ENCODE peak calls at places on chromosomes 5 and 9, in nine cellular contexts. H is hepatocyte, M is MM.1S, I is OCI-LY7, Z is HCT116, A is neural progenitor cell, F is PC-3, B is GM23338, Y is SK-N-SH. L is an unnamed sample.

GRCh38 chr9:130034570-130034969 is 8.4 kb downstream of the FNBP1 start:
- DNase-seq in H (no peak), M (no peak), I (no peak), Z (no peak), A (no peak), F (peak), B (no peak), Y (no peak), L (peak)

GRCh38 chr9:109101810-109102209 is 17.9 kb downstream of the TMEM245 start:
- DNase-seq in H (no peak), M (peak), I (peak), Z (peak), A (no peak), F (peak), B (no peak), Y (no peak), L (peak)

GRCh38 chr5:142669479-142669878 is 16.4 kb downstream of the FGF1 start:
- DNase-seq in H (no peak), M (no peak), I (no peak), Z (no peak), A (no peak), F (no peak), B (no peak), Y (no peak), L (peak)

GRCh38 chr9:83024501-83025125 is 38.3 kb downstream of the RASEF start:
- DNase-seq in H (no peak), M (no peak), I (no peak), Z (no peak), A (no peak), F (no peak), B (no peak), Y (no peak), L (no peak)

GRCh38 chr5:137142371-137143243 is 356.5 kb downstream of the SPOCK1 start:
- DNase-seq in H (peak), M (no peak), I (no peak), Z (no peak), A (peak), F (peak), B (no peak), Y (no peak), L (peak)

GRCh38 chr9:124254261-124254682 is 3.5 kb upstream of the NEK6 start:
- DNase-seq in H (no peak), M (peak), I (peak), Z (no peak), A (no peak), F (no peak), B (no peak), Y (no peak), L (no peak)

GRCh38 chr9:109254317-109254716 is 66.5 kb downstream of the EPB41L4B start:
- DNase-seq in H (no peak), M (no peak), I (no peak), Z (no peak), A (no peak), F (peak), B (no peak), Y (no peak), L (peak)

GRCh38 chr5:84113246-84114118 is 271.2 kb downstream of the EDIL3 start:
- DNase-seq in H (no peak), M (no peak), I (no peak), Z (peak), A (peak), F (no peak), B (peak), Y (no peak), L (peak)

GRCh38 chr5:103402861-103403260 is 144.3 kb downstream of the MACIR start:
- DNase-seq in H (no peak), M (no peak), I (no peak), Z (no peak), A (no peak), F (peak), B (no peak), Y (no peak), L (no peak)

GRCh38 chr5:138542120-138542955 is 698 bp downstream of the ETF1 start:
- DNase-seq in H (peak), M (no peak), I (peak), Z (no peak), A (peak), F (no peak), B (no peak), Y (peak), L (peak)

GRCh38 chr9:94743035-94743954 is 16.8 kb downstream of the AOPEP start:
- DNase-seq in H (no peak), M (no peak), I (no peak), Z (no peak), A (no peak), F (no peak), B (no peak), Y (no peak), L (no peak)

GRCh38 chr5:142219146-142219545 is 105.7 kb downstream of the SPRY4 start:
- DNase-seq in H (no peak), M (no peak), I (no peak), Z (no peak), A (no peak), F (peak), B (no peak), Y (no peak), L (no peak)

GRCh38 chr9:137049544-137050449 is 3.8 kb upstream of the NPDC1 start:
- DNase-seq in H (peak), M (peak), I (peak), Z (no peak), A (peak), F (peak), B (peak), Y (peak), L (peak)

GRCh38 chr5:10538789-10539684 is 24.8 kb upstream of the ANKRD33B start:
- DNase-seq in H (no peak), M (no peak), I (no peak), Z (no peak), A (no peak), F (no peak), B (no peak), Y (no peak), L (no peak)

GRCh38 chr9:128733256-128733655 is 9.3 kb upstream of the ZDHHC12 start:
- DNase-seq in H (peak), M (no peak), I (peak), Z (peak), A (peak), F (peak), B (peak), Y (peak), L (peak)

GRCh38 chr9:135976944-135977343 is 15.8 kb upstream of the UBAC1 start:
- DNase-seq in H (no peak), M (no peak), I (no peak), Z (no peak), A (peak), F (no peak), B (no peak), Y (no peak), L (no peak)

GRCh38 chr9:106534800-106535199 is 328.2 kb upstream of the ZNF462 start:
- DNase-seq in H (no peak), M (no peak), I (no peak), Z (no peak), A (no peak), F (no peak), B (no peak), Y (no peak), L (no peak)

GRCh38 chr9:107994638-107995037 is 505.1 kb upstream of the KLF4 start:
- DNase-seq in H (no peak), M (no peak), I (no peak), Z (no peak), A (no peak), F (no peak), B (no peak), Y (no peak), L (no peak)

GRCh38 chr9:16032799-16033198 is 480.0 kb downstream of the CCDC171 start:
- DNase-seq in H (no peak), M (no peak), I (no peak), Z (peak), A (peak), F (peak), B (peak), Y (no peak), L (peak)

GRCh38 chr5:117665121-117665520 is 1090.5 kb upstream of the SEMA6A start:
- DNase-seq in H (no peak), M (no peak), I (no peak), Z (no peak), A (no peak), F (no peak), B (no peak), Y (no peak), L (no peak)

GRCh38 chr9:20557286-20557685 is 65.0 kb downstream of the MLLT3 start:
- DNase-seq in H (no peak), M (no peak), I (no peak), Z (no peak), A (no peak), F (no peak), B (no peak), Y (no peak), L (no peak)

GRCh38 chr9:92100237-92100911 is 14.8 kb downstream of the SPTLC1 start:
- DNase-seq in H (peak), M (no peak), I (no peak), Z (peak), A (no peak), F (peak), B (no peak), Y (no peak), L (peak)

GRCh38 chr5:25701936-25702335 is 1057.2 kb upstream of the CDH10 start:
- DNase-seq in H (no peak), M (no peak), I (no peak), Z (no peak), A (no peak), F (no peak), B (no peak), Y (no peak), L (no peak)

GRCh38 chr5:172725273-172725672 is 45.7 kb downstream of the DUSP1 start:
- DNase-seq in H (no peak), M (no peak), I (no peak), Z (no peak), A (no peak), F (no peak), B (no peak), Y (no peak), L (no peak)

GRCh38 chr5:113293613-113294340 is 141.0 kb downstream of the TSSK1B start:
- DNase-seq in H (peak), M (peak), I (no peak), Z (no peak), A (peak), F (peak), B (peak), Y (peak), L (peak)

GRCh38 chr5:177605078-177605477 is 5.1 kb downstream of the B4GALT7 start:
- DNase-seq in H (no peak), M (no peak), I (no peak), Z (no peak), A (no peak), F (no peak), B (no peak), Y (no peak), L (no peak)

GRCh38 chr9:12681620-12682019 is 11.6 kb upstream of the TYRP1 start:
- DNase-seq in H (no peak), M (no peak), I (no peak), Z (no peak), A (no peak), F (peak), B (no peak), Y (no peak), L (peak)

GRCh38 chr5:10655041-10655685 is 91.3 kb downstream of the ANKRD33B start:
- DNase-seq in H (no peak), M (no peak), I (no peak), Z (no peak), A (no peak), F (no peak), B (no peak), Y (peak), L (no peak)

GRCh38 chr9:70747335-70747734 is 332.9 kb upstream of the KLF9 start:
- DNase-seq in H (peak), M (no peak), I (no peak), Z (no peak), A (no peak), F (no peak), B (no peak), Y (no peak), L (no peak)

GRCh38 chr5:73981696-73982095 is 355.7 kb downstream of the ARHGEF28 start:
- DNase-seq in H (no peak), M (no peak), I (no peak), Z (no peak), A (no peak), F (no peak), B (no peak), Y (no peak), L (no peak)

GRCh38 chr5:77231470-77232138 is 21.1 kb downstream of the PDE8B start:
- DNase-seq in H (no peak), M (no peak), I (no peak), Z (no peak), A (no peak), F (no peak), B (peak), Y (no peak), L (no peak)

GRCh38 chr9:131837316-131837715 is 97.4 kb upstream of the RAPGEF1 start:
- DNase-seq in H (peak), M (no peak), I (no peak), Z (no peak), A (peak), F (peak), B (peak), Y (peak), L (peak)

GRCh38 chr9:110997847-110998246 is 40.4 kb downstream of the LPAR1 start:
- DNase-seq in H (no peak), M (no peak), I (no peak), Z (no peak), A (no peak), F (peak), B (no peak), Y (no peak), L (peak)

GRCh38 chr9:96006961-96007360 is 131.5 kb downstream of the ERCC6L2 start:
- DNase-seq in H (no peak), M (no peak), I (no peak), Z (no peak), A (no peak), F (no peak), B (no peak), Y (no peak), L (peak)

GRCh38 chr5:110478899-110479298 is 247.6 kb downstream of the TMEM232 start:
- DNase-seq in H (no peak), M (peak), I (no peak), Z (no peak), A (no peak), F (peak), B (no peak), Y (no peak), L (peak)

DNA sequence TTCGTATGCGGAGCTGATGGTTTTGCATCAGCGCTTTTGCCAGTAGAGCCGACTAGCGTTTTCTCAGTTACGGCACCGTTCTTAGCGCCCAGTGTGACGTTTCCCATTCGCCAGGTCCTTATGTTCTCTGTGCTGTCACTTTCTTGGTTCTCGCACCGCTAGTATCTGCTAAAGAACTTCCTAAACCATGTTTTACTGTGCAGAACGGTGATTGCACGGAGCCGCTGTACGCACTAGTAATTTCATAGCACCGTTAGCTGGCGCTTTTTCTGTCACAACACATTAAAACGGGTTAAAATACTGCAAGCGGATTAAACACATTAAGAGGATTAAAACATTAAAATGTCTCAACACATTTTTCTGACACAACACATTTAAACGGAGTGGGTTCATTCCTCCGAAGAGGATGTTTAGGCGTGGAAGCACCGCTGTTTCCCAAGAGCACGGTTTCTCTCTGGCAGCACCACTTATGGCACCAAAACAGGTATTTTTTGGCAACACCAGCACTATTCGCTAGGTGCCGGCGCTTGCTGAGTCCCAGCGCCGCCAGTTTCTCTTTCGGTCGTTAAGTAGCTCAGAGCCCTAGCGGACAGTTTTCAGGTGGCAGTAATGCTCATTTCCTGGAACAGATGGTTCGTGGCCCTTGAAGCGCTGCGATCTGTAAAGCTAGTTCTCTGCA is 20.4 kb downstream of the ANXA2R start:
- DNase-seq in H (peak), M (peak), I (peak), Z (peak), A (peak), F (peak), B (peak), Y (peak), L (peak)
- TF ChIP-seq EZH2phosphoT487 in H (no peak), M (no peak), I (no peak), Z (no peak), A (peak), F (no peak), B (peak), Y (no peak), L (no peak)

GRCh38 chr9:113452206-113452605 is 11.3 kb upstream of the RGS3 start:
- DNase-seq in H (no peak), M (no peak), I (no peak), Z (no peak), A (no peak), F (no peak), B (no peak), Y (no peak), L (no peak)

GRCh38 chr9:113444736-113445135 is 18.8 kb upstream of the RGS3 start:
- DNase-seq in H (no peak), M (no peak), I (no peak), Z (no peak), A (no peak), F (no peak), B (no peak), Y (no peak), L (no peak)

DNA sequence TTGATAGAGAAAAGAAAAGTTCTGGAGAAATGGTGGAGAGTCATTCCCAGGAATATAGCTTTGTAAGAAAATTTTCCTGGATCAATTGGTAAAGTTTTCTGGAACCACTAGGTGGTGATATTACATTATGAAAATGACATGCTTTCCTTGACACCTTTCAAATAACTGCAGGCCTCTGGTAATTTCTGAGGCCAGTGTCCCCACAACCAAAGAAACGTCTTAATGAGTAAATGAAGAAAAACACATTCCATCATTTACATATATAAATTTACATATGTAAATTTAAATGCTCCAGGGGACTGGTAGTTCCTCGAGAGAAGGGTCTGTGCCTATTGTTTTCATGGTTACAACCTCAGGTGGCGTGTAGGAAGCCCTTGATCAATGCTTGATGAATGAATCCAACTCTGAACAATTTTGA is 17.2 kb upstream of the RGS3 start:
- DNase-seq in H (peak), M (peak), I (peak), Z (peak), A (peak), F (peak), B (peak), Y (peak), L (peak)
- TF ChIP-seq EZH2phosphoT487 in H (no peak), M (no peak), I (no peak), Z (no peak), A (no peak), F (no peak), B (no peak), Y (no peak), L (no peak)

GRCh38 chr9:37499297-37499696 is 13.5 kb downstream of the POLR1E start:
- DNase-seq in H (no peak), M (no peak), I (no peak), Z (no peak), A (no peak), F (no peak), B (no peak), Y (no peak), L (no peak)
- TF ChIP-seq EZH2phosphoT487 in H (no peak), M (no peak), I (no peak), Z (no peak), A (no peak), F (no peak), B (no peak), Y (no peak), L (no peak)

GRCh38 chr5:168182269-168182668 is 109.2 kb upstream of the WWC1 start:
- DNase-seq in H (no peak), M (no peak), I (no peak), Z (no peak), A (no peak), F (no peak), B (no peak), Y (no peak), L (no peak)

GRCh38 chr5:168187599-168187998 is 103.8 kb upstream of the WWC1 start:
- DNase-seq in H (no peak), M (no peak), I (no peak), Z (no peak), A (no peak), F (no peak), B (no peak), Y (peak), L (no peak)

GRCh38 chr5:168188182-168188581 is 103.3 kb upstream of the WWC1 start:
- DNase-seq in H (no peak), M (no peak), I (no peak), Z (no peak), A (no peak), F (no peak), B (no peak), Y (no peak), L (no peak)

GRCh38 chr5:168184103-168184502 is 107.3 kb upstream of the WWC1 start:
- DNase-seq in H (no peak), M (peak), I (no peak), Z (no peak), A (no peak), F (no peak), B (no peak), Y (no peak), L (no peak)

DNA sequence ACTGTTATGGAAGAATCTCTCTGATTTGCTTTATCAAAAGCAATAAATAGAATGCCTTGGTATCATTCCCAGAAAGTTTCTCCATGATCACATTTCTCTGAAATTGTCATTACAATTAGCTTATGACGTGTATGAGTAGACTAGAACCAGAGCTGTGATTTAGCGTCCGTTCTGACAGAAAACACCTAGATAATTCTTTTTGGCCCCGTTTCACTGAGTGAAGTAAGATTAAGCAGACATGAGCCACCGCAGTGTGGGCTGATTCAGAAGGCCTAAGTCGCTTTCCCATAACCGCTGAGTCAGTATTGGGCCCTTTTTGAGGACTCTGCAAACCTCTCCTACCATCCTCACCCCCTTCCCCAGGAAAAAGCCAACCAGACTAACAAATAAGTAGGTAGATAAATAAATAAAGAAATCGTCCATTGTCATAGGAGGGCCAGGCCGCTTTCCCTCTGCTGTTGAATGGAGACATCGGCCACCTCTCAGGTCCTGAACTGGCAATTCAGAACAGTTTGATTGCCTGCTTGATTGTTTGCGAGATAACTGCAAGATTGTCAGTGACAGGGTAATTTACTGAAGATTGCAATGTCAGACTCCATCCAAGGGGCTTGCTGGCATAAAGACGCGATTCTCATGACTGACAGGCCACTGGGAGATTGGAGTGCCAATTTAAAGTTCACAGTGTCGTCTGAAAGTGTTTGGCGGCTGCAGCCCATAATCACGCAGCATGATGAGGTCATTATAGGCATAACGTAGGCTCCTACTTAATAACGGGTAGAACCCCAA is 105.0 kb upstream of the WWC1 start:
- DNase-seq in H (peak), M (no peak), I (no peak), Z (no peak), A (no peak), F (no peak), B (no peak), Y (no peak), L (no peak)
- TF ChIP-seq EZH2phosphoT487 in H (no peak), M (no peak), I (no peak), Z (no peak), A (no peak), F (no peak), B (no peak), Y (no peak), L (no peak)

GRCh38 chr9:89278997-89279739 is 31.8 kb upstream of the CKS2 start:
- DNase-seq in H (peak), M (peak), I (peak), Z (peak), A (peak), F (peak), B (peak), Y (peak), L (peak)
- TF ChIP-seq EZH2phosphoT487 in H (no peak), M (no peak), I (no peak), Z (no peak), A (no peak), F (no peak), B (no peak), Y (no peak), L (no peak)

GRCh38 chr9:125982798-125983406 is 235.7 kb downstream of the PBX3 start:
- DNase-seq in H (no peak), M (no peak), I (no peak), Z (no peak), A (no peak), F (no peak), B (no peak), Y (no peak), L (no peak)
- TF ChIP-seq EZH2phosphoT487 in H (no peak), M (no peak), I (no peak), Z (no peak), A (no peak), F (no peak), B (no peak), Y (no peak), L (no peak)